ENCODE peak calls at places on chromosomes 13 and 19, in seven cellular contexts. O is mesenchymal stem cell, E is H9, S is IMR-90, C is neuronal stem cell, N is trophoblast cell, Y is H1. A is an unnamed sample.
A peak's percentile ranks its signal among the peaks of the same experiment; 100 is the strongest.

GRCh38 chr19:35777411-35777841 is 2.1 kb downstream of the ARHGAP33 start:
- DNase-seq in O (no peak), E (peak; percentile 77), S (no peak), C (no peak), N (no peak), Y (no peak), A (peak; percentile 83)

GRCh38 chr19:4851551-4852290 is 15.7 kb downstream of the PLIN3 start:
- DNase-seq in O (peak; percentile 59), E (peak; percentile 89), S (peak; percentile 42), C (peak; percentile 59), N (peak; percentile 73), Y (peak; percentile 60), A (peak; percentile 77)

GRCh38 chr13:48431987-48432615 is 19.2 kb upstream of the LPAR6 start:
- DNase-seq in O (peak; percentile 28), E (no peak), S (no peak), C (no peak), N (no peak), Y (no peak), A (no peak)

GRCh38 chr13:98202026-98202425 is 25.0 kb upstream of the RNF113B start:
- DNase-seq in O (no peak), E (no peak), S (no peak), C (no peak), N (no peak), Y (no peak), A (no peak)

GRCh38 chr19:40220674-40221073 is 2.5 kb upstream of the TTC9B start:
- DNase-seq in O (no peak), E (no peak), S (no peak), C (no peak), N (no peak), Y (no peak), A (no peak)

GRCh38 chr13:114109646-114110045 is 22.8 kb downstream of the RASA3 start:
- DNase-seq in O (no peak), E (no peak), S (no peak), C (no peak), N (no peak), Y (no peak), A (no peak)

GRCh38 chr13:44276061-44276460 is 97.6 kb upstream of the SERP2 start:
- DNase-seq in O (no peak), E (no peak), S (no peak), C (no peak), N (no peak), Y (no peak), A (peak; percentile 22)

GRCh38 chr19:41563847-41564514 is 12.0 kb upstream of the CEACAM21 start:
- DNase-seq in O (no peak), E (peak; percentile 39), S (no peak), C (no peak), N (no peak), Y (no peak), A (peak; percentile 60)

GRCh38 chr19:46753420-46754155 is 7.3 kb upstream of the STRN4 start:
- DNase-seq in O (peak; percentile 42), E (peak; percentile 77), S (no peak), C (no peak), N (peak; percentile 52), Y (no peak), A (peak; percentile 70)

GRCh38 chr13:19927117-19927734 is 31.3 kb upstream of the ZMYM2 start:
- DNase-seq in O (peak; percentile 47), E (no peak), S (peak; percentile 31), C (no peak), N (peak; percentile 8), Y (no peak), A (peak; percentile 19)

GRCh38 chr13:65914707-65915106 is 1315.4 kb downstream of the PCDH9 start:
- DNase-seq in O (no peak), E (no peak), S (peak; percentile 72), C (no peak), N (no peak), Y (no peak), A (no peak)

DNA sequence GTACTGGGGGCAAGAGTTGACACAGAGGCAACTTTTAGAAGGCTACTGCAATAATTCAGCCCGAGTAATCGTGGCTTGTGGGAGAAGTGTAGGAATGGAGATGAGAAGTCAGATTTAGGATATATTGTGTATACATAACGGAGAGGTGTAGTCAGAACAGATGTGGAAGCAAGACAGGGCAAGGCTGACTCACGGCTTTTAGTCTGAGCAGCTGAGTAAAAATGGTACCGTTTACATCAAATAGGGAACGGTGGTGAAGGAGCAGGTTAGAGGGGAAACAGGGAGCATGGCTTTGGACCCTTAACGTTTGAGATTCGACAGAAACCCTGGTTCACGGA is 796 bp upstream of the LSM14A start:
- DNase-seq in O (peak; percentile 79), E (no peak), S (peak; percentile 93), C (no peak), N (peak; percentile 59), Y (no peak), A (no peak)
- H3K79me1 ChIP-seq in O (no peaks in the 10 kb centered on the region), E (no peaks in the 10 kb centered on the region), S (peaks cover 16% of the 10 kb centered on the region), C (peaks cover 4% of the 10 kb centered on the region), N (peaks cover 19% of the 10 kb centered on the region), Y (no peaks in the 10 kb centered on the region), A (no peaks in the 10 kb centered on the region)

GRCh38 chr19:13005861-13006370 is 10.6 kb downstream of the NFIX start:
- DNase-seq in O (no peak), E (no peak), S (no peak), C (no peak), N (no peak), Y (no peak), A (no peak)
- H3K79me1 ChIP-seq in O (no peaks in the 10 kb centered on the region), E (no peaks in the 10 kb centered on the region), S (peaks cover 71% of the 10 kb centered on the region), C (peaks cover 3% of the 10 kb centered on the region), N (no peaks in the 10 kb centered on the region), Y (no peaks in the 10 kb centered on the region), A (no peaks in the 10 kb centered on the region)

DNA sequence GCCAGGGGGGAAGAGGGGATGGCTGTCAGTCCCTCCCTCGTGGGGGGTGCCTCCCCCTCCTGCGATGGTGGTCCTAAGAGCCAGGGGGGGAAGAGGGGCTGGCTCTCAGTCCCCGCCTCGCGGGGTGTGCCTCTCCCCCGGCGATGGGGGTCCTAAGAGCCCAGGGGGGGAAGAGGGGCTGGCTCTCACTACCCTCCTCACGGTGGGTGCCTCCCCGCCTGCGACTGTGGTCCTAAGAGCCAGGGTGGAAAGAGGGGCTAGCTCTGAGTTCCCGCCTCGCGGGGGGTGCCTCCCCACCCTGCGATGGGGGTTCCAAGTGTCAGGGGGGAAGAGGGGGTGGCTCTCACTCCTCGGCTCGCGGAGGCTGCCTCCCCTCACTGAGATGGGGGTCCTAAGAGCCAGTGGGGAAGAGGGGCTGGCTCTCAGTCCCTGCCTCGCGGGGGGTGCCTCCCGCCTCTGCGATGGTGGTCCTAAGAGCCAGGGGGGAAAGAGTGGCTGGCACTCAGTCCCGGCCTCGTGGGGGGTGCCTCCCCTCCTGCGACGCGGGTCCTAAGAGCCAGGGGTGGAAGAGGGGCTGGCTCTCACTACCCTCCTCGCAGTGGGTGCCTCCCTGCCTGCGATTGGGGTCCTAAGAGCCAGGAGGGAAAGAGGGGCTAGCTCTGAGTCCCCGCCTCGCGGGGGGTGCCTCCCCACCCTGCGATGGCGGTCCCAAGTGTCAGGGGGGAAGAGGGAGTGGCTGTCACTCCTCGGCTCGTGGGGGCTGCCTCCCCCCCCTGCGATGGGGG is 2325.6 kb upstream of the PCDH20 start:
- DNase-seq in O (no peak), E (peak; percentile 14), S (no peak), C (no peak), N (no peak), Y (no peak), A (no peak)
- H3K79me1 ChIP-seq in O (no peaks in the 10 kb centered on the region), E (no peaks in the 10 kb centered on the region), S (no peaks in the 10 kb centered on the region), C (no peaks in the 10 kb centered on the region), N (no peaks in the 10 kb centered on the region), Y (no peaks in the 10 kb centered on the region), A (no peaks in the 10 kb centered on the region)

GRCh38 chr19:45235485-45235884 is 9.7 kb downstream of the EXOC3L2 start:
- DNase-seq in O (no peak), E (no peak), S (no peak), C (no peak), N (no peak), Y (no peak), A (no peak)
- H3K79me1 ChIP-seq in O (no peaks in the 10 kb centered on the region), E (no peaks in the 10 kb centered on the region), S (no peaks in the 10 kb centered on the region), C (no peaks in the 10 kb centered on the region), N (no peaks in the 10 kb centered on the region), Y (no peaks in the 10 kb centered on the region), A (no peaks in the 10 kb centered on the region)